ENCODE peak calls at places on chromosomes 5 and 9, in ten cellular contexts. One of them, this sample, is unnamed.

GRCh38 chr5:73499187-73499586 is 945 bp downstream of the BTF3 start:
- DNase-seq in amniotic stem cell: no peak
- DNase-seq in adrenal gland: no peak
- DNase-seq in Calu3: no peak
- DNase-seq in CD8-positive, alpha-beta T cell: no peak
- DNase-seq in NCI-H2029: no peak
- DNase-seq in activated CD4-positive, alpha-beta T cell treated with anti-CD3 and anti-CD28 coated beads, Interleukin-2, amount 10 ng/mL, durations not matched to agents 24 days and 14 days: peak; percentile 62
- DNase-seq in CD8-positive, alpha-beta memory T cell: no peak
- DNase-seq in frontal cortex: no peak
- DNase-seq in HuH-7.5: no peak
- DNase-seq in this sample: no peak

GRCh38 chr9:126440938-126441337 is 114.3 kb downstream of the MVB12B start:
- DNase-seq in frontal cortex: peak; percentile 49
- DNase-seq in CD8-positive, alpha-beta memory T cell: no peak
- DNase-seq in adrenal gland: no peak
- DNase-seq in HuH-7.5: no peak
- DNase-seq in NCI-H2029: no peak
- DNase-seq in amniotic stem cell: no peak
- DNase-seq in Calu3: no peak
- DNase-seq in CD8-positive, alpha-beta T cell: no peak
- DNase-seq in activated CD4-positive, alpha-beta T cell treated with anti-CD3 and anti-CD28 coated beads, Interleukin-2, amount 10 ng/mL, durations not matched to agents 24 days and 14 days: no peak
- DNase-seq in this sample: peak; percentile 28

GRCh38 chr9:131657890-131658752 is 81.8 kb downstream of the RAPGEF1 start:
- DNase-seq in adrenal gland: no peak
- DNase-seq in NCI-H2029: no peak
- DNase-seq in CD8-positive, alpha-beta T cell: no peak
- DNase-seq in amniotic stem cell: peak; percentile 71
- DNase-seq in frontal cortex: no peak
- DNase-seq in HuH-7.5: no peak
- DNase-seq in CD8-positive, alpha-beta memory T cell: no peak
- DNase-seq in activated CD4-positive, alpha-beta T cell treated with anti-CD3 and anti-CD28 coated beads, Interleukin-2, amount 10 ng/mL, durations not matched to agents 24 days and 14 days: peak; percentile 74
- DNase-seq in Calu3: peak; percentile 18
- DNase-seq in this sample: no peak

GRCh38 chr5:108637110-108637509 is 110.6 kb upstream of the FER start:
- DNase-seq in activated CD4-positive, alpha-beta T cell treated with anti-CD3 and anti-CD28 coated beads, Interleukin-2, amount 10 ng/mL, durations not matched to agents 24 days and 14 days: no peak
- DNase-seq in Calu3: no peak
- DNase-seq in NCI-H2029: no peak
- DNase-seq in CD8-positive, alpha-beta T cell: no peak
- DNase-seq in CD8-positive, alpha-beta memory T cell: no peak
- DNase-seq in HuH-7.5: no peak
- DNase-seq in frontal cortex: no peak
- DNase-seq in amniotic stem cell: no peak
- DNase-seq in adrenal gland: no peak
- DNase-seq in this sample: no peak

GRCh38 chr9:130177898-130178805 is 5.9 kb downstream of the NCS1 start:
- DNase-seq in CD8-positive, alpha-beta memory T cell: no peak
- DNase-seq in amniotic stem cell: no peak
- DNase-seq in frontal cortex: no peak
- DNase-seq in NCI-H2029: no peak
- DNase-seq in CD8-positive, alpha-beta T cell: no peak
- DNase-seq in activated CD4-positive, alpha-beta T cell treated with anti-CD3 and anti-CD28 coated beads, Interleukin-2, amount 10 ng/mL, durations not matched to agents 24 days and 14 days: no peak
- DNase-seq in Calu3: no peak
- DNase-seq in adrenal gland: no peak
- DNase-seq in HuH-7.5: no peak
- DNase-seq in this sample: no peak

GRCh38 chr5:76737131-76737556 is 21.2 kb downstream of the F2R start:
- DNase-seq in Calu3: no peak
- DNase-seq in frontal cortex: no peak
- DNase-seq in CD8-positive, alpha-beta memory T cell: no peak
- DNase-seq in amniotic stem cell: no peak
- DNase-seq in NCI-H2029: no peak
- DNase-seq in activated CD4-positive, alpha-beta T cell treated with anti-CD3 and anti-CD28 coated beads, Interleukin-2, amount 10 ng/mL, durations not matched to agents 24 days and 14 days: no peak
- DNase-seq in CD8-positive, alpha-beta T cell: no peak
- DNase-seq in adrenal gland: no peak
- DNase-seq in HuH-7.5: no peak
- DNase-seq in this sample: no peak

GRCh38 chr5:154801083-154801482 is 45.9 kb downstream of the LARP1 start:
- DNase-seq in Calu3: no peak
- DNase-seq in CD8-positive, alpha-beta T cell: no peak
- DNase-seq in HuH-7.5: no peak
- DNase-seq in adrenal gland: no peak
- DNase-seq in frontal cortex: no peak
- DNase-seq in activated CD4-positive, alpha-beta T cell treated with anti-CD3 and anti-CD28 coated beads, Interleukin-2, amount 10 ng/mL, durations not matched to agents 24 days and 14 days: no peak
- DNase-seq in NCI-H2029: no peak
- DNase-seq in amniotic stem cell: no peak
- DNase-seq in CD8-positive, alpha-beta memory T cell: no peak
- DNase-seq in this sample: no peak

GRCh38 chr9:97307091-97307490 is 368 bp upstream of the CCDC180 start:
- DNase-seq in NCI-H2029: peak; percentile 83
- DNase-seq in HuH-7.5: no peak
- DNase-seq in adrenal gland: peak; percentile 91
- DNase-seq in CD8-positive, alpha-beta memory T cell: no peak
- DNase-seq in CD8-positive, alpha-beta T cell: no peak
- DNase-seq in frontal cortex: peak; percentile 10
- DNase-seq in activated CD4-positive, alpha-beta T cell treated with anti-CD3 and anti-CD28 coated beads, Interleukin-2, amount 10 ng/mL, durations not matched to agents 24 days and 14 days: no peak
- DNase-seq in Calu3: no peak
- DNase-seq in amniotic stem cell: no peak
- DNase-seq in this sample: no peak

GRCh38 chr5:121144764-121145163 is 680.7 kb downstream of the PRR16 start:
- DNase-seq in NCI-H2029: no peak
- DNase-seq in amniotic stem cell: peak; percentile 8
- DNase-seq in adrenal gland: no peak
- DNase-seq in frontal cortex: no peak
- DNase-seq in CD8-positive, alpha-beta memory T cell: no peak
- DNase-seq in CD8-positive, alpha-beta T cell: no peak
- DNase-seq in activated CD4-positive, alpha-beta T cell treated with anti-CD3 and anti-CD28 coated beads, Interleukin-2, amount 10 ng/mL, durations not matched to agents 24 days and 14 days: no peak
- DNase-seq in Calu3: no peak
- DNase-seq in HuH-7.5: no peak
- DNase-seq in this sample: no peak

GRCh38 chr9:131478421-131478868 is 24.3 kb upstream of the POMT1 start:
- DNase-seq in HuH-7.5: peak; percentile 61
- DNase-seq in frontal cortex: no peak
- DNase-seq in CD8-positive, alpha-beta T cell: peak; percentile 51
- DNase-seq in activated CD4-positive, alpha-beta T cell treated with anti-CD3 and anti-CD28 coated beads, Interleukin-2, amount 10 ng/mL, durations not matched to agents 24 days and 14 days: peak; percentile 86
- DNase-seq in Calu3: peak; percentile 18
- DNase-seq in NCI-H2029: no peak
- DNase-seq in amniotic stem cell: no peak
- DNase-seq in CD8-positive, alpha-beta memory T cell: peak; percentile 38
- DNase-seq in adrenal gland: peak; percentile 51
- DNase-seq in this sample: no peak

GRCh38 chr9:124660341-124660801 is 110.7 kb downstream of the NR6A1 start:
- DNase-seq in adrenal gland: no peak
- DNase-seq in Calu3: peak; percentile 25
- DNase-seq in HuH-7.5: no peak
- DNase-seq in amniotic stem cell: peak; percentile 6
- DNase-seq in NCI-H2029: peak; percentile 69
- DNase-seq in frontal cortex: peak; percentile 3
- DNase-seq in CD8-positive, alpha-beta memory T cell: no peak
- DNase-seq in CD8-positive, alpha-beta T cell: no peak
- DNase-seq in activated CD4-positive, alpha-beta T cell treated with anti-CD3 and anti-CD28 coated beads, Interleukin-2, amount 10 ng/mL, durations not matched to agents 24 days and 14 days: peak; percentile 68
- DNase-seq in this sample: no peak